ENCODE peak calls at places on chromosomes 2 and 18, in eight cellular contexts. X is NCI-H2227 treated with DMSO at 0.1 percent for 48 hours; G is frontal cortex; C is GF-D8; Q is HFFc6; D is progenitor cell of endocrine pancreas; J is activated CD4-positive, alpha-beta T cell treated with anti-CD3 and anti-CD28 coated beads, Interleukin-2, amount 50 U/mL, for 48 hours; B is effector memory CD4-positive, alpha-beta T cell. V is an unnamed sample.

GRCh38 chr18:34741401-34741800 is 31.3 kb downstream of the DTNA start:
- DNase-seq in D (no peak), G (no peak), B (no peak), C (no peak), X (no peak), J (no peak), Q (no peak), V (no peak)

GRCh38 chr2:158414538-158414937 is 42.0 kb downstream of the CCDC148 start:
- DNase-seq in C (no peak), D (no peak), G (no peak), Q (peak; percentile 67), X (no peak), J (no peak), B (no peak), V (no peak)

GRCh38 chr2:45578056-45578843 is 32.8 kb downstream of the SRBD1 start:
- DNase-seq in G (no peak), D (no peak), Q (peak; percentile 19), J (no peak), X (no peak), C (peak; percentile 26), B (no peak), V (no peak)

GRCh38 chr2:200747668-200748618 is 63.8 kb upstream of the BZW1 start:
- DNase-seq in Q (peak; percentile 88), D (no peak), G (no peak), C (no peak), X (peak; percentile 52), J (no peak), B (no peak), V (no peak)

GRCh38 chr2:8677646-8678592 is 3.9 kb upstream of the ID2 start:
- DNase-seq in X (peak; percentile 88), C (peak; percentile 72), B (peak; percentile 12), Q (peak; percentile 53), G (no peak), J (peak; percentile 37), D (no peak), V (no peak)

GRCh38 chr2:195716466-195716865 is 59.4 kb downstream of the SLC39A10 start:
- DNase-seq in Q (no peak), B (no peak), C (no peak), D (no peak), G (no peak), X (no peak), J (no peak), V (no peak)

GRCh38 chr2:61357681-61358080 is 113.2 kb downstream of the USP34 start:
- DNase-seq in Q (no peak), B (no peak), D (no peak), J (no peak), G (no peak), X (no peak), C (no peak), V (no peak)

GRCh38 chr2:167157523-167157922 is 269.2 kb downstream of the XIRP2 start:
- DNase-seq in B (no peak), Q (no peak), J (no peak), C (no peak), D (no peak), X (no peak), G (no peak), V (no peak)

GRCh38 chr2:20663196-20664070 is 3.5 kb upstream of the GDF7 start:
- DNase-seq in D (no peak), X (no peak), G (no peak), Q (no peak), J (no peak), B (no peak), C (no peak), V (no peak)

GRCh38 chr2:104860141-104860790 is 6.4 kb downstream of the POU3F3 start:
- DNase-seq in J (no peak), Q (no peak), G (no peak), X (no peak), B (no peak), C (no peak), D (no peak), V (no peak)

GRCh38 chr18:49464718-49465598 is 4.5 kb upstream of the DYM start:
- DNase-seq in C (peak; percentile 65), D (no peak), G (no peak), B (no peak), J (no peak), X (no peak), Q (peak; percentile 12), V (no peak)

GRCh38 chr2:1656961-1657841 is 87.1 kb downstream of the PXDN start:
- DNase-seq in D (no peak), J (no peak), C (no peak), Q (no peak), B (no peak), G (no peak), X (no peak), V (no peak)

GRCh38 chr2:68225119-68225632 is 27.2 kb downstream of the PPP3R1 start:
- DNase-seq in X (peak; percentile 43), G (no peak), J (no peak), B (no peak), Q (no peak), D (no peak), C (peak; percentile 21), V (no peak)

GRCh38 chr2:33782395-33783239 is 183.5 kb upstream of the FAM98A start:
- DNase-seq in X (no peak), C (no peak), Q (no peak), G (no peak), J (no peak), D (no peak), B (no peak), V (no peak)

GRCh38 chr2:223097888-223098383 is 45.9 kb downstream of the KCNE4 start:
- DNase-seq in X (no peak), C (no peak), G (no peak), J (no peak), Q (no peak), B (no peak), D (no peak), V (no peak)

GRCh38 chr2:54371461-54372065 is 84.6 kb upstream of the SPTBN1 start:
- DNase-seq in Q (no peak), C (no peak), B (no peak), G (no peak), D (no peak), J (no peak), X (no peak), V (no peak)

GRCh38 chr2:20390524-20391123 is 40.0 kb upstream of the PUM2 start:
- DNase-seq in J (no peak), B (no peak), D (no peak), X (no peak), C (no peak), G (no peak), Q (no peak), V (no peak)

GRCh38 chr2:15279181-15279876 is 281.8 kb downstream of the NBAS start:
- DNase-seq in Q (no peak), X (peak; percentile 94), C (no peak), G (no peak), D (no peak), B (no peak), J (no peak), V (no peak)

GRCh38 chr2:233053928-233054774 is 6.0 kb upstream of the INPP5D start:
- DNase-seq in X (no peak), C (no peak), Q (no peak), B (peak; percentile 41), J (peak; percentile 84), D (peak; percentile 63), G (peak; percentile 66), V (no peak)

GRCh38 chr2:196068271-196069209 is at the start of gene DNAH7:
- DNase-seq in G (peak; percentile 80), B (peak; percentile 88), C (peak; percentile 70), X (peak; percentile 94), D (peak; percentile 80), J (peak; percentile 92), Q (peak; percentile 86), V (peak; percentile 68)

GRCh38 chr18:34322365-34323289 is 97.9 kb upstream of the NOL4 start:
- DNase-seq in G (peak; percentile 11), J (peak; percentile 8), X (no peak), Q (no peak), B (no peak), C (no peak), D (peak; percentile 46), V (peak; percentile 4)

GRCh38 chr2:170723446-170723958 is 8.4 kb downstream of the SP5 start:
- DNase-seq in J (no peak), G (no peak), X (no peak), Q (no peak), D (no peak), B (no peak), C (no peak), V (no peak)

GRCh38 chr2:187390891-187391290 is 57.2 kb downstream of the CALCRL start:
- DNase-seq in J (no peak), X (no peak), B (no peak), C (no peak), D (no peak), Q (peak; percentile 92), G (no peak), V (peak; percentile 50)

GRCh38 chr2:226601881-226602280 is 197.7 kb downstream of the IRS1 start:
- DNase-seq in B (no peak), J (no peak), Q (peak; percentile 48), C (no peak), G (no peak), X (no peak), D (no peak), V (no peak)

GRCh38 chr2:196066794-196067382 is 1.7 kb downstream of the DNAH7 start:
- DNase-seq in X (peak; percentile 66), Q (peak; percentile 40), G (peak; percentile 22), B (no peak), J (no peak), D (no peak), C (no peak), V (no peak)

GRCh38 chr2:220034356-220035121 is 407.1 kb downstream of the SLC4A3 start:
- DNase-seq in G (no peak), Q (peak; percentile 31), B (no peak), D (no peak), C (no peak), J (no peak), X (no peak), V (peak; percentile 34)

GRCh38 chr2:143132360-143132759 is 3.1 kb downstream of the ARHGAP15 start:
- DNase-seq in X (no peak), B (no peak), J (no peak), D (no peak), G (no peak), Q (no peak), C (no peak), V (no peak)

GRCh38 chr18:74013955-74014354 is 133.7 kb downstream of the FBXO15 start:
- DNase-seq in J (no peak), C (no peak), Q (peak; percentile 74), X (no peak), D (no peak), G (no peak), B (no peak), V (peak; percentile 3)

GRCh38 chr2:144834954-144835633 is 315.2 kb upstream of the ZEB2 start:
- DNase-seq in G (no peak), C (no peak), Q (peak; percentile 50), B (no peak), D (no peak), X (peak; percentile 38), J (no peak), V (peak; percentile 46)

GRCh38 chr2:55099878-55100820 is 49.9 kb upstream of the RTN4 start:
- DNase-seq in G (no peak), D (no peak), C (peak; percentile 46), X (no peak), Q (peak; percentile 47), J (no peak), B (no peak), V (no peak)

GRCh38 chr2:66729391-66729790 is 294.5 kb downstream of the MEIS1 start:
- DNase-seq in B (no peak), J (no peak), D (no peak), C (no peak), Q (peak; percentile 10), G (no peak), X (no peak), V (peak; percentile 5)

GRCh38 chr18:11529081-11529480 is 80.3 kb upstream of the SLC35G4 start:
- DNase-seq in D (no peak), Q (no peak), G (no peak), J (no peak), C (no peak), X (no peak), B (no peak), V (no peak)

GRCh38 chr18:43805646-43806194 is 528.4 kb upstream of the SYT4 start:
- DNase-seq in J (no peak), X (no peak), G (no peak), Q (no peak), B (no peak), D (no peak), C (no peak), V (no peak)

GRCh38 chr2:79585701-79586428 is 73.0 kb downstream of the CTNNA2 start:
- DNase-seq in X (no peak), J (no peak), D (no peak), G (no peak), B (no peak), Q (peak; percentile 29), C (no peak), V (peak; percentile 15)

V was measured in GM04504.